ENCODE peak calls at places on chromosomes 5 and 9, in nine cellular contexts. X is RWPE2, I is kidney, E is coronary artery, Z is endodermal cell, D is lower leg skin, M is HepG2, G is left lung, W is brain microvascular endothelial cell. H is an unnamed sample.
A peak's percentile ranks its signal among the peaks of the same experiment; 100 is the strongest.

GRCh38 chr5:135395451-135395850 is 3.6 kb downstream of the MACROH2A1 start:
- DNase-seq in X (no peak), I (no peak), E (no peak), Z (no peak), D (no peak), M (no peak), G (no peak), W (no peak), H (no peak)

GRCh38 chr5:39767906-39768305 is 343.1 kb upstream of the DAB2 start:
- DNase-seq in X (no peak), I (no peak), E (no peak), Z (no peak), D (no peak), M (no peak), G (no peak), W (peak; percentile 66), H (no peak)

GRCh38 chr9:8733096-8733954 is 933.7 kb upstream of the DMAC1 start:
- DNase-seq in X (no peak), I (peak; percentile 77), E (no peak), Z (peak; percentile 64), D (no peak), M (no peak), G (no peak), W (peak; percentile 14), H (no peak)

GRCh38 chr5:51977014-51977413 is 593.8 kb downstream of the ISL1 start:
- DNase-seq in X (no peak), I (no peak), E (no peak), Z (no peak), D (no peak), M (no peak), G (no peak), W (no peak), H (no peak)

GRCh38 chr5:154118832-154119442 is 71.6 kb upstream of the GALNT10 start:
- DNase-seq in X (no peak), I (no peak), E (no peak), Z (peak; percentile 49), D (no peak), M (no peak), G (no peak), W (peak; percentile 1), H (peak; percentile 83)

GRCh38 chr5:91135475-91136248 is 247.5 kb downstream of the ARRDC3 start:
- DNase-seq in X (no peak), I (no peak), E (no peak), Z (no peak), D (no peak), M (no peak), G (no peak), W (no peak), H (no peak)

GRCh38 chr5:78597068-78597857 is 51.3 kb downstream of the LHFPL2 start:
- DNase-seq in X (no peak), I (no peak), E (no peak), Z (no peak), D (no peak), M (peak; percentile 79), G (no peak), W (peak; percentile 76), H (no peak)

GRCh38 chr5:168464641-168465040 is 21.6 kb upstream of the RARS1 start:
- DNase-seq in X (no peak), I (no peak), E (no peak), Z (no peak), D (no peak), M (no peak), G (no peak), W (no peak), H (no peak)

GRCh38 chr9:131273146-131273545 is 3.2 kb downstream of the FAM78A start:
- DNase-seq in X (no peak), I (peak; percentile 69), E (no peak), Z (no peak), D (no peak), M (no peak), G (no peak), W (no peak), H (no peak)

GRCh38 chr5:154487541-154487940 is 9.5 kb upstream of the HAND1 start:
- DNase-seq in X (no peak), I (no peak), E (no peak), Z (peak; percentile 24), D (no peak), M (no peak), G (no peak), W (no peak), H (no peak)

GRCh38 chr9:93209097-93209496 is 25.2 kb downstream of the WNK2 start:
- DNase-seq in X (peak; percentile 26), I (no peak), E (no peak), Z (no peak), D (no peak), M (peak; percentile 49), G (peak; percentile 51), W (no peak), H (no peak)

GRCh38 chr5:123514615-123515355 is 2.8 kb downstream of the CSNK1G3 start:
- DNase-seq in X (no peak), I (no peak), E (no peak), Z (no peak), D (no peak), M (peak; percentile 61), G (no peak), W (no peak), H (no peak)

GRCh38 chr5:84425365-84425764 is 40.7 kb upstream of the EDIL3 start:
- DNase-seq in X (no peak), I (no peak), E (no peak), Z (no peak), D (no peak), M (no peak), G (no peak), W (no peak), H (no peak)

GRCh38 chr9:7636297-7636696 is 163.3 kb downstream of the DMAC1 start:
- DNase-seq in X (no peak), I (no peak), E (no peak), Z (no peak), D (no peak), M (no peak), G (no peak), W (no peak), H (no peak)
- H3K4me3 ChIP-seq in X (no peak overlapping the region), I (no peak overlapping the region), E (no peak overlapping the region), Z (no peak overlapping the region), D (no peak overlapping the region), M (no peak overlapping the region), G (no peak overlapping the region), W (no peak overlapping the region), H (no peak overlapping the region)

GRCh38 chr5:2738156-2738699 is 13.2 kb downstream of the IRX2 start:
- DNase-seq in X (no peak), I (no peak), E (peak; percentile 38), Z (no peak), D (no peak), M (no peak), G (no peak), W (no peak), H (no peak)

GRCh38 chr5:2740051-2740848 is 11.2 kb downstream of the IRX2 start:
- DNase-seq in X (no peak), I (no peak), E (peak; percentile 54), Z (peak; percentile 82), D (no peak), M (no peak), G (peak; percentile 77), W (no peak), H (no peak)

GRCh38 chr5:2740849-2741555 is 10.5 kb downstream of the IRX2 start:
- DNase-seq in X (no peak), I (no peak), E (peak; percentile 55), Z (no peak), D (no peak), M (no peak), G (no peak), W (no peak), H (no peak)

GRCh38 chr5:2738700-2739359 is 12.6 kb downstream of the IRX2 start:
- DNase-seq in X (no peak), I (peak; percentile 76), E (peak; percentile 54), Z (peak; percentile 81), D (no peak), M (no peak), G (peak; percentile 65), W (no peak), H (no peak)

GRCh38 chr5:2739360-2740050 is 12.0 kb downstream of the IRX2 start:
- DNase-seq in X (no peak), I (no peak), E (peak; percentile 62), Z (peak; percentile 83), D (no peak), M (no peak), G (peak; percentile 82), W (no peak), H (no peak)
- H3K4me3 ChIP-seq in X (peak overlapping the region; percentile 64), I (no peak overlapping the region), E (peak overlapping the region; percentile 75), Z (peak overlapping the region; percentile 45), D (peak overlapping the region; percentile 39), M (no peak overlapping the region), G (peak overlapping the region; percentile 35), W (peak overlapping the region; percentile 24), H (peak overlapping the region; percentile 52)

GRCh38 chr9:133275105-133276000 is at the start of gene ABO:
- DNase-seq in X (no peak), I (no peak), E (no peak), Z (peak; percentile 78), D (no peak), M (no peak), G (peak; percentile 84), W (no peak), H (no peak)
- H3K4me3 ChIP-seq in X (no peak within 1 kb of the TSS), I (peak within 1 kb of the TSS; percentile 60), E (peak within 1 kb of the TSS; percentile 58), Z (peak within 1 kb of the TSS; percentile 35), D (peak within 1 kb of the TSS; percentile 26), M (no peak within 1 kb of the TSS), G (peak within 1 kb of the TSS; percentile 50), W (no peak within 1 kb of the TSS), H (peak within 1 kb of the TSS; percentile 64)

GRCh38 chr5:157592594-157592993 is 17.0 kb upstream of the ADAM19 start:
- DNase-seq in X (no peak), I (no peak), E (no peak), Z (no peak), D (no peak), M (no peak), G (no peak), W (no peak), H (no peak)
- H3K4me3 ChIP-seq in X (no peak overlapping the region), I (no peak overlapping the region), E (no peak overlapping the region), Z (no peak overlapping the region), D (no peak overlapping the region), M (no peak overlapping the region), G (no peak overlapping the region), W (no peak overlapping the region), H (no peak overlapping the region)

GRCh38 chr5:159912033-159912800 is 4.1 kb upstream of the ADRA1B start:
- DNase-seq in X (no peak), I (no peak), E (no peak), Z (no peak), D (no peak), M (no peak), G (no peak), W (peak; percentile 78), H (no peak)
- H3K4me3 ChIP-seq in X (no peak overlapping the region), I (peak overlapping the region; percentile 7), E (no peak overlapping the region), Z (no peak overlapping the region), D (no peak overlapping the region), M (no peak overlapping the region), G (no peak overlapping the region), W (no peak overlapping the region), H (no peak overlapping the region)

GRCh38 chr5:119354522-119355243 is 1.1 kb upstream of the TNFAIP8 start:
- DNase-seq in X (no peak), I (no peak), E (no peak), Z (no peak), D (no peak), M (no peak), G (no peak), W (no peak), H (no peak)
- H3K4me3 ChIP-seq in X (no peak overlapping the region), I (no peak overlapping the region), E (peak overlapping the region; percentile 78), Z (peak overlapping the region; percentile 83), D (no peak overlapping the region), M (peak overlapping the region; percentile 65), G (peak overlapping the region; percentile 55), W (no peak overlapping the region), H (peak overlapping the region; percentile 77)

H was measured in epithelial cell of proximal tubule.